ENCODE peak calls at places on chromosomes 2 and 18, in four cellular contexts. One of them, this sample, is unnamed. For H3K9me3, the result is how much of the 10 kb centered on the place peaks cover.

GRCh38 chr18:26546875-26547301 is 1.5 kb downstream of the KCTD1 start:
- DNase-seq in upper lobe of right lung: no peak
- DNase-seq in A673: no peak
- DNase-seq in neural progenitor cell: peak
- DNase-seq in this sample: peak

GRCh38 chr18:54415086-54415485 is 57.4 kb downstream of the C18orf54 start:
- DNase-seq in upper lobe of right lung: no peak
- DNase-seq in A673: no peak
- DNase-seq in neural progenitor cell: no peak
- DNase-seq in this sample: no peak

GRCh38 chr18:50287441-50288347 is at the start of gene CXXC1:
- DNase-seq in upper lobe of right lung: peak
- DNase-seq in A673: peak
- DNase-seq in neural progenitor cell: peak
- DNase-seq in this sample: peak

GRCh38 chr18:2847341-2848144 is 737 bp downstream of the EMILIN2 start:
- DNase-seq in upper lobe of right lung: peak
- DNase-seq in A673: peak
- DNase-seq in neural progenitor cell: peak
- DNase-seq in this sample: peak

GRCh38 chr2:54879598-54880355 is 156.3 kb downstream of the EML6 start:
- DNase-seq in upper lobe of right lung: no peak
- DNase-seq in A673: no peak
- DNase-seq in neural progenitor cell: no peak
- DNase-seq in this sample: no peak

GRCh38 chr18:32373995-32374394 is 96.7 kb downstream of the GAREM1 start:
- DNase-seq in upper lobe of right lung: no peak
- DNase-seq in A673: peak
- DNase-seq in neural progenitor cell: no peak
- DNase-seq in this sample: no peak

GRCh38 chr18:48581206-48581605 is 42.4 kb downstream of the CTIF start:
- DNase-seq in upper lobe of right lung: no peak
- DNase-seq in A673: no peak
- DNase-seq in neural progenitor cell: no peak
- DNase-seq in this sample: no peak

GRCh38 chr18:55588001-55588875 is at the start of gene TCF4:
- DNase-seq in upper lobe of right lung: peak
- DNase-seq in A673: peak
- DNase-seq in neural progenitor cell: peak
- DNase-seq in this sample: peak

GRCh38 chr18:45232058-45232457 is 383.2 kb upstream of the SLC14A2 start:
- DNase-seq in upper lobe of right lung: no peak
- DNase-seq in A673: no peak
- DNase-seq in neural progenitor cell: no peak
- DNase-seq in this sample: no peak

GRCh38 chr18:74395006-74395405 is 62.1 kb downstream of the DIPK1C start:
- DNase-seq in upper lobe of right lung: no peak
- DNase-seq in A673: no peak
- DNase-seq in neural progenitor cell: no peak
- DNase-seq in this sample: no peak

GRCh38 chr2:45170976-45171514 is 161.8 kb upstream of the SIX2 start:
- DNase-seq in upper lobe of right lung: no peak
- DNase-seq in A673: no peak
- DNase-seq in neural progenitor cell: no peak
- DNase-seq in this sample: no peak

GRCh38 chr18:47595816-47596501 is 334.5 kb downstream of the SMAD2 start:
- DNase-seq in upper lobe of right lung: no peak
- DNase-seq in A673: peak
- DNase-seq in neural progenitor cell: peak
- DNase-seq in this sample: no peak

GRCh38 chr18:58496231-58496630 is 132.7 kb downstream of the ALPK2 start:
- DNase-seq in upper lobe of right lung: peak
- DNase-seq in A673: no peak
- DNase-seq in neural progenitor cell: no peak
- DNase-seq in this sample: no peak

GRCh38 chr2:239138610-239139009 is 262.2 kb downstream of the HDAC4 start:
- DNase-seq in upper lobe of right lung: no peak
- DNase-seq in A673: no peak
- DNase-seq in neural progenitor cell: no peak
- DNase-seq in this sample: no peak

GRCh38 chr2:234960091-234961088 is 8.6 kb downstream of the SH3BP4 start:
- DNase-seq in upper lobe of right lung: peak
- DNase-seq in A673: no peak
- DNase-seq in neural progenitor cell: peak
- DNase-seq in this sample: no peak

GRCh38 chr2:98498703-98499445 is 54.2 kb downstream of the INPP4A start:
- DNase-seq in upper lobe of right lung: no peak
- DNase-seq in A673: no peak
- DNase-seq in neural progenitor cell: no peak
- DNase-seq in this sample: no peak

GRCh38 chr2:37366773-37367172 is 22.3 kb downstream of the QPCT start:
- DNase-seq in upper lobe of right lung: no peak
- DNase-seq in A673: no peak
- DNase-seq in neural progenitor cell: no peak
- DNase-seq in this sample: no peak

GRCh38 chr2:225100856-225101294 is 58.6 kb upstream of the DOCK10 start:
- DNase-seq in upper lobe of right lung: no peak
- DNase-seq in A673: peak
- DNase-seq in neural progenitor cell: no peak
- DNase-seq in this sample: no peak

GRCh38 chr2:108934151-108934550 is 54.9 kb downstream of the EDAR start:
- DNase-seq in upper lobe of right lung: no peak
- DNase-seq in A673: no peak
- DNase-seq in neural progenitor cell: no peak
- DNase-seq in this sample: no peak

GRCh38 chr2:112272669-112273068 is 2.7 kb upstream of the ZC3H6 start:
- DNase-seq in upper lobe of right lung: no peak
- DNase-seq in A673: no peak
- DNase-seq in neural progenitor cell: peak
- DNase-seq in this sample: no peak

GRCh38 chr2:237889811-237890210 is 30.4 kb downstream of the RAMP1 start:
- DNase-seq in upper lobe of right lung: no peak
- DNase-seq in A673: no peak
- DNase-seq in neural progenitor cell: no peak
- DNase-seq in this sample: no peak

GRCh38 chr2:182509-183122 is 81.2 kb downstream of the SH3YL1 start:
- DNase-seq in upper lobe of right lung: no peak
- DNase-seq in A673: peak
- DNase-seq in neural progenitor cell: peak
- DNase-seq in this sample: no peak
- H3K9me3 ChIP-seq in upper lobe of right lung: under half
- H3K9me3 ChIP-seq in A673: under half
- H3K9me3 ChIP-seq in neural progenitor cell: under half
- H3K9me3 ChIP-seq in this sample: under half

DNA sequence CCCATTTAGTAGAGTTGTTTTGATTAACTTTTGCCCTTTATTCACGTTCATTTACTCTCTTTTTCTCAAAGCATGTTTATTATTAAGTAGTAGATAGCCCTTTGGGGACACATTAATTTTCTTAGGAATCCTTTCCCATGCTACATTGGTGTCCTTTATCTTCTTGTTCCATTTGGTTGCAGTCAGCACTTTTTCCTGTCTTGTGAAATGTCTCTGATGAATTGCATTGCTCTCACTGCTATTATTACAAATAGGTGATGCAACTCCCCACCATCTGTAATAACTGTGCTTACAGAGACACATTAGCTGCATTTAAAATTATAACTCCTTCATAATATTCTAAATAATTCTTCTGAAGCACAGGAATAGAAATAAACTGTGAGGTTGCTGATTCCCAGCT is 428.4 kb upstream of the CNTNAP5 start:
- DNase-seq in upper lobe of right lung: no peak
- DNase-seq in A673: no peak
- DNase-seq in neural progenitor cell: no peak
- DNase-seq in this sample: no peak
- H3K9me3 ChIP-seq in upper lobe of right lung: under half
- H3K9me3 ChIP-seq in A673: under half
- H3K9me3 ChIP-seq in neural progenitor cell: under half
- H3K9me3 ChIP-seq in this sample: under half

DNA sequence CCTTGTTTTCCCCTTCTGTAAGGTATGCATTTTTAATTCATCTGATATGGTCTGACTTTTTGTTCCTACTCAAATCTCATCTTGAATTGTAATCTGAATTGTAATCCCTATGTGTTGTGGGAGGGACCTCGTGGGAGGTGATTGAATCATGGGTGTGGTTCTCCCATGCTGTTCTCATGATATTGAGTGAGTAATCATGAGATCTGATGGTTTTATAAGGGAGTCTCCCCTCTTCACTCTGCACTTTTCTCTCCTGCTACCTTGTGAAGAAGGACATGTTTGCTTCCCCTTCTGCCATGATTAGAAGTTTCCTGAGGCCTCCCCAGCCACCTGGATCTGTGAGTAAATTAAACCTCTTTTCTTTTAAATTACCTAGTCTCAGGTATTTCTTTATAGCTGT is 476.1 kb downstream of the LPIN1 start:
- DNase-seq in upper lobe of right lung: no peak
- DNase-seq in A673: no peak
- DNase-seq in neural progenitor cell: no peak
- DNase-seq in this sample: no peak
- H3K9me3 ChIP-seq in upper lobe of right lung: under half
- H3K9me3 ChIP-seq in A673: under half
- H3K9me3 ChIP-seq in neural progenitor cell: under half
- H3K9me3 ChIP-seq in this sample: under half

DNA sequence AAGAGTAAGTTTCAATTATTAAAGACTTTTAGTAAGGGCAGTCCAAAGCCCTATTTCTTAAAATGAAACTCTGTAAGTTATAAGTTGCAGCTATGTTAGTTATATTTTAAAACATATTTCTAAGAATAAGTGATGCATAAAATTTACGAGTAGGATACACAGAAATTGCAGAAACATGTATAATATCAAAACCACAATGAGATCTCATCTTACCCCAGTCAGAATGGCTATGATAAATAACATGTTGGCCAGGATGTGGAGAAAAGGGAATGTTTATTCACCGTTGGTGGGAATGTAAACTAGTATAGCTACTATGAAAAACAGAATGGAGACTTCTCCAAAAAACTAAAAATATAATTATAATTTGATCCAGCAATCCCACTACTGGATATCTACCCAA is 201.2 kb downstream of the CBLN2 start:
- DNase-seq in upper lobe of right lung: no peak
- DNase-seq in A673: no peak
- DNase-seq in neural progenitor cell: no peak
- DNase-seq in this sample: no peak
- H3K9me3 ChIP-seq in upper lobe of right lung: under half
- H3K9me3 ChIP-seq in A673: under half
- H3K9me3 ChIP-seq in neural progenitor cell: under half
- H3K9me3 ChIP-seq in this sample: under half